ENCODE peak calls at places on chromosomes 13 and 19, in nine cellular contexts. One of them, this sample, is unnamed.

GRCh38 chr19:21900401-21900800 is 64.4 kb upstream of the ZNF43 start:
- DNase-seq in ascending aorta: no peak
- DNase-seq in body of pancreas: no peak
- DNase-seq in ovary: no peak
- DNase-seq in brain microvascular endothelial cell: no peak
- DNase-seq in HCT116: no peak
- DNase-seq in tibial nerve: no peak
- DNase-seq in PC-3: no peak
- DNase-seq in IMR-90: no peak
- DNase-seq in this sample: no peak

GRCh38 chr13:37602743-37603381 is 4.3 kb upstream of the POSTN start:
- DNase-seq in HCT116: no peak
- DNase-seq in brain microvascular endothelial cell: no peak
- DNase-seq in IMR-90: peak
- DNase-seq in ascending aorta: no peak
- DNase-seq in body of pancreas: no peak
- DNase-seq in PC-3: peak
- DNase-seq in ovary: no peak
- DNase-seq in tibial nerve: no peak
- DNase-seq in this sample: peak

GRCh38 chr19:40686882-40687524 is 3.4 kb downstream of the NUMBL start:
- DNase-seq in PC-3: no peak
- DNase-seq in body of pancreas: no peak
- DNase-seq in ovary: no peak
- DNase-seq in tibial nerve: no peak
- DNase-seq in HCT116: no peak
- DNase-seq in ascending aorta: no peak
- DNase-seq in brain microvascular endothelial cell: no peak
- DNase-seq in IMR-90: no peak
- DNase-seq in this sample: no peak

GRCh38 chr13:42394361-42395065 is 122.6 kb downstream of the AKAP11 start:
- DNase-seq in PC-3: no peak
- DNase-seq in ovary: no peak
- DNase-seq in HCT116: no peak
- DNase-seq in IMR-90: no peak
- DNase-seq in tibial nerve: no peak
- DNase-seq in brain microvascular endothelial cell: no peak
- DNase-seq in body of pancreas: no peak
- DNase-seq in ascending aorta: no peak
- DNase-seq in this sample: no peak

GRCh38 chr13:97629601-97630272 is 195.8 kb downstream of the RAP2A start:
- DNase-seq in ovary: no peak
- DNase-seq in body of pancreas: peak
- DNase-seq in brain microvascular endothelial cell: no peak
- DNase-seq in PC-3: no peak
- DNase-seq in HCT116: no peak
- DNase-seq in ascending aorta: no peak
- DNase-seq in tibial nerve: no peak
- DNase-seq in IMR-90: no peak
- DNase-seq in this sample: no peak

GRCh38 chr19:51271015-51271600 is 20.2 kb downstream of the SIGLECL1 start:
- DNase-seq in ovary: no peak
- DNase-seq in body of pancreas: no peak
- DNase-seq in HCT116: no peak
- DNase-seq in tibial nerve: no peak
- DNase-seq in ascending aorta: no peak
- DNase-seq in IMR-90: no peak
- DNase-seq in PC-3: no peak
- DNase-seq in brain microvascular endothelial cell: no peak
- DNase-seq in this sample: no peak

GRCh38 chr19:11551603-11552235 is 7.3 kb downstream of the ELOF1 start:
- DNase-seq in ascending aorta: no peak
- DNase-seq in IMR-90: no peak
- DNase-seq in body of pancreas: no peak
- DNase-seq in tibial nerve: no peak
- DNase-seq in brain microvascular endothelial cell: no peak
- DNase-seq in PC-3: no peak
- DNase-seq in ovary: peak
- DNase-seq in HCT116: no peak
- DNase-seq in this sample: peak

GRCh38 chr13:110304256-110304655 is 2.7 kb downstream of the COL4A1 start:
- DNase-seq in HCT116: no peak
- DNase-seq in IMR-90: peak
- DNase-seq in brain microvascular endothelial cell: peak
- DNase-seq in ovary: peak
- DNase-seq in PC-3: no peak
- DNase-seq in body of pancreas: no peak
- DNase-seq in ascending aorta: peak
- DNase-seq in tibial nerve: no peak
- DNase-seq in this sample: peak

GRCh38 chr13:79682164-79682563 is 201.2 kb downstream of the NDFIP2 start:
- DNase-seq in ascending aorta: no peak
- DNase-seq in HCT116: no peak
- DNase-seq in body of pancreas: no peak
- DNase-seq in ovary: no peak
- DNase-seq in tibial nerve: no peak
- DNase-seq in brain microvascular endothelial cell: no peak
- DNase-seq in IMR-90: no peak
- DNase-seq in PC-3: no peak
- DNase-seq in this sample: no peak

GRCh38 chr13:79678100-79678499 is 197.1 kb downstream of the NDFIP2 start:
- DNase-seq in tibial nerve: no peak
- DNase-seq in body of pancreas: no peak
- DNase-seq in ascending aorta: no peak
- DNase-seq in HCT116: no peak
- DNase-seq in brain microvascular endothelial cell: peak
- DNase-seq in PC-3: peak
- DNase-seq in ovary: no peak
- DNase-seq in IMR-90: peak
- DNase-seq in this sample: no peak

GRCh38 chr13:79679334-79679733 is 198.4 kb downstream of the NDFIP2 start:
- DNase-seq in body of pancreas: peak
- DNase-seq in tibial nerve: peak
- DNase-seq in ovary: peak
- DNase-seq in PC-3: peak
- DNase-seq in IMR-90: peak
- DNase-seq in brain microvascular endothelial cell: peak
- DNase-seq in ascending aorta: peak
- DNase-seq in HCT116: peak
- DNase-seq in this sample: peak

GRCh38 chr13:79681069-79681468 is 200.1 kb downstream of the NDFIP2 start:
- DNase-seq in body of pancreas: no peak
- DNase-seq in brain microvascular endothelial cell: no peak
- DNase-seq in ovary: no peak
- DNase-seq in PC-3: peak
- DNase-seq in ascending aorta: no peak
- DNase-seq in HCT116: no peak
- DNase-seq in tibial nerve: no peak
- DNase-seq in IMR-90: no peak
- DNase-seq in this sample: no peak

DNA sequence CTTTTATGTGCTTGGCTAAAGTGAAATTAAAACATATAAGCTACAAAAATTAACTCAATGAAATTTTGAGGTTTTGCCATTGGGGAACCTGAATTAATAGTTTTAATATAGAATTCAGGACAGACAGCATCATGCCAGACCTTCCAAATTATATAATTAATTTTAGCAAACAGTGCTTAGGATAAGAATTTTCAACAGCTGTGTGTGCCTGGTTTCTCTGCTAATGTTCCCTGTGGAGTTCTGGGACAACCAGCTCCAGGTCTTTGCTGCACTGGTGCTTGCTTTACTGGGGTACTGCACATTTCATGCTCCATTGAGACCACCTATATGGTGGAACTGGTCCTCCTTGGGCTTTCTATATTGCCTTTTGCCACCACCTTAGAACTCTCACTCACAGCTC is 199.5 kb downstream of the NDFIP2 start:
- DNase-seq in tibial nerve: no peak
- DNase-seq in brain microvascular endothelial cell: no peak
- DNase-seq in ascending aorta: no peak
- DNase-seq in HCT116: no peak
- DNase-seq in body of pancreas: no peak
- DNase-seq in ovary: no peak
- DNase-seq in PC-3: no peak
- DNase-seq in IMR-90: no peak
- DNase-seq in this sample: no peak
- TF ChIP-seq CTCF in tibial nerve: no peak
- TF ChIP-seq CTCF in brain microvascular endothelial cell: no peak
- TF ChIP-seq CTCF in ascending aorta: no peak
- TF ChIP-seq CTCF in HCT116: no peak
- TF ChIP-seq CTCF in body of pancreas: no peak
- TF ChIP-seq CTCF in ovary: no peak
- TF ChIP-seq CTCF in PC-3: no peak
- TF ChIP-seq CTCF in IMR-90: no peak
- TF ChIP-seq CTCF in this sample: no peak

GRCh38 chr19:3721131-3721899 is 13.1 kb downstream of the TJP3 start:
- DNase-seq in PC-3: peak
- DNase-seq in ovary: peak
- DNase-seq in ascending aorta: peak
- DNase-seq in brain microvascular endothelial cell: peak
- DNase-seq in tibial nerve: no peak
- DNase-seq in body of pancreas: peak
- DNase-seq in IMR-90: peak
- DNase-seq in HCT116: peak
- DNase-seq in this sample: peak
- H3K4me3 ChIP-seq in PC-3: peak
- H3K4me3 ChIP-seq in ovary: peak
- H3K4me3 ChIP-seq in ascending aorta: peak
- H3K4me3 ChIP-seq in brain microvascular endothelial cell: no peak
- H3K4me3 ChIP-seq in tibial nerve: peak
- H3K4me3 ChIP-seq in body of pancreas: peak
- H3K4me3 ChIP-seq in IMR-90: no peak
- H3K4me3 ChIP-seq in HCT116: peak
- H3K4me3 ChIP-seq in this sample: peak

GRCh38 chr13:112904436-112904960 is 64.5 kb upstream of the MCF2L start:
- DNase-seq in HCT116: no peak
- DNase-seq in PC-3: no peak
- DNase-seq in ascending aorta: no peak
- DNase-seq in ovary: no peak
- DNase-seq in IMR-90: no peak
- DNase-seq in body of pancreas: no peak
- DNase-seq in tibial nerve: no peak
- DNase-seq in brain microvascular endothelial cell: no peak
- DNase-seq in this sample: no peak
- TF ChIP-seq CTCF in HCT116: no peak
- TF ChIP-seq CTCF in PC-3: no peak
- TF ChIP-seq CTCF in ascending aorta: no peak
- TF ChIP-seq CTCF in ovary: no peak
- TF ChIP-seq CTCF in IMR-90: no peak
- TF ChIP-seq CTCF in body of pancreas: no peak
- TF ChIP-seq CTCF in tibial nerve: no peak
- TF ChIP-seq CTCF in brain microvascular endothelial cell: no peak
- TF ChIP-seq CTCF in this sample: no peak

GRCh38 chr19:32346901-32347300 is 1.5 kb downstream of the ZNF507 start:
- DNase-seq in body of pancreas: no peak
- DNase-seq in ovary: no peak
- DNase-seq in ascending aorta: no peak
- DNase-seq in PC-3: no peak
- DNase-seq in IMR-90: no peak
- DNase-seq in brain microvascular endothelial cell: no peak
- DNase-seq in tibial nerve: no peak
- DNase-seq in HCT116: no peak
- DNase-seq in this sample: no peak
- H3K4me3 ChIP-seq in body of pancreas: no peak
- H3K4me3 ChIP-seq in ovary: peak
- H3K4me3 ChIP-seq in ascending aorta: peak
- H3K4me3 ChIP-seq in PC-3: peak
- H3K4me3 ChIP-seq in IMR-90: no peak
- H3K4me3 ChIP-seq in brain microvascular endothelial cell: peak
- H3K4me3 ChIP-seq in tibial nerve: peak
- H3K4me3 ChIP-seq in HCT116: peak
- H3K4me3 ChIP-seq in this sample: peak

This sample was measured in cardiac fibroblast.